ENCODE peak calls at places on chromosomes 1 and 21, in four cellular contexts. J is GM12878, F is K562, L is H1. E is an unnamed sample.

GRCh38 chr1:55623339-55623738 is 408.2 kb upstream of the USP24 start:
- DNase-seq in F (no peak), J (no peak), L (no peak), E (no peak)

GRCh38 chr1:110336300-110337039 is 2.7 kb upstream of the RBM15 start:
- DNase-seq in L (no peak), F (no peak), J (no peak), E (no peak)

GRCh38 chr1:20834780-20835179 is 47.7 kb upstream of the HP1BP3 start:
- DNase-seq in J (no peak), F (no peak), L (no peak), E (no peak)

GRCh38 chr1:227954163-227954850 is 6.6 kb upstream of the WNT9A start:
- DNase-seq in F (no peak), L (no peak), J (no peak), E (no peak)

GRCh38 chr1:89605692-89606091 is 27.2 kb upstream of the LRRC8C start:
- DNase-seq in J (no peak), L (no peak), F (no peak), E (no peak)

GRCh38 chr1:84758968-84759491 is 68.8 kb upstream of the SSX2IP start:
- DNase-seq in J (no peak), F (no peak), L (no peak), E (no peak)

GRCh38 chr1:31626451-31627202 is 9.1 kb downstream of the HCRTR1 start:
- DNase-seq in F (peak), L (no peak), J (no peak), E (no peak)

GRCh38 chr1:46642091-46642680 is 25.6 kb upstream of the MOB3C start:
- DNase-seq in J (no peak), L (no peak), F (no peak), E (no peak)

GRCh38 chr1:34928865-34929496 is 469 bp downstream of the DLGAP3 start:
- DNase-seq in F (peak), L (no peak), J (no peak), E (no peak)

GRCh38 chr1:212769372-212770167 is 22.0 kb downstream of the NSL1 start:
- DNase-seq in J (no peak), L (no peak), F (no peak), E (peak)

GRCh38 chr1:56060901-56061300 is 518.5 kb downstream of the PLPP3 start:
- DNase-seq in F (no peak), L (no peak), J (no peak), E (no peak)

GRCh38 chr21:44391345-44392091 is 38.1 kb downstream of the TRPM2 start:
- DNase-seq in F (no peak), J (no peak), L (no peak), E (no peak)

GRCh38 chr21:29506947-29507346 is 208.2 kb downstream of the BACH1 start:
- DNase-seq in J (no peak), F (no peak), L (no peak), E (no peak)

GRCh38 chr1:243798726-243799125 is 51.3 kb downstream of the AKT3 start:
- DNase-seq in L (no peak), J (no peak), F (no peak), E (peak)

GRCh38 chr1:233135833-233136232 is 159.7 kb downstream of the PCNX2 start:
- DNase-seq in F (no peak), J (no peak), L (no peak), E (peak)

GRCh38 chr1:58922302-58923089 is 138.6 kb upstream of the JUN start:
- DNase-seq in J (peak), F (no peak), L (no peak), E (no peak)

GRCh38 chr1:29687601-29688244 is 451.4 kb downstream of the PTPRU start:
- DNase-seq in J (no peak), F (no peak), L (no peak), E (no peak)

GRCh38 chr1:156581661-156582387 is 2.3 kb downstream of the TTC24 start:
- DNase-seq in L (no peak), J (no peak), F (no peak), E (no peak)

GRCh38 chr1:32122141-32122540 is 14.3 kb downstream of the KPNA6 start:
- DNase-seq in F (no peak), J (no peak), L (no peak), E (no peak)

GRCh38 chr1:171583581-171584194 is 38.4 kb upstream of the MYOCOS start:
- DNase-seq in J (no peak), F (no peak), L (no peak), E (no peak)

GRCh38 chr1:69651656-69652055 is 83.9 kb downstream of the LRRC7 start:
- DNase-seq in L (no peak), F (no peak), J (no peak), E (no peak)

GRCh38 chr1:198465201-198466144 is 75.0 kb downstream of the ATP6V1G3 start:
- DNase-seq in J (no peak), F (no peak), L (no peak), E (peak)

GRCh38 chr1:55311057-55311631 is 96.0 kb upstream of the USP24 start:
- DNase-seq in L (no peak), F (no peak), J (no peak), E (peak)

GRCh38 chr1:43381609-43382008 is 8.0 kb downstream of the MED8 start:
- DNase-seq in L (no peak), F (no peak), J (no peak), E (no peak)

GRCh38 chr1:20370628-20371200 is 80.0 kb downstream of the VWA5B1 start:
- DNase-seq in F (peak), L (no peak), J (no peak), E (no peak)

GRCh38 chr21:15659768-15660423 is 69.9 kb upstream of the USP25 start:
- DNase-seq in L (no peak), F (no peak), J (no peak), E (peak)

GRCh38 chr1:246921481-246921880 is 10.3 kb downstream of the AHCTF1 start:
- DNase-seq in F (no peak), L (no peak), J (no peak), E (no peak)

GRCh38 chr1:42479621-42480020 is 16.5 kb downstream of the CCDC30 start:
- DNase-seq in L (no peak), F (no peak), J (no peak), E (peak)

GRCh38 chr1:234976880-234977680 is 151.6 kb downstream of the TOMM20 start:
- DNase-seq in J (no peak), F (no peak), L (no peak), E (no peak)

GRCh38 chr1:238960071-238960470 is 426.3 kb upstream of the CHRM3 start:
- DNase-seq in J (no peak), L (no peak), F (no peak), E (no peak)

DNA sequence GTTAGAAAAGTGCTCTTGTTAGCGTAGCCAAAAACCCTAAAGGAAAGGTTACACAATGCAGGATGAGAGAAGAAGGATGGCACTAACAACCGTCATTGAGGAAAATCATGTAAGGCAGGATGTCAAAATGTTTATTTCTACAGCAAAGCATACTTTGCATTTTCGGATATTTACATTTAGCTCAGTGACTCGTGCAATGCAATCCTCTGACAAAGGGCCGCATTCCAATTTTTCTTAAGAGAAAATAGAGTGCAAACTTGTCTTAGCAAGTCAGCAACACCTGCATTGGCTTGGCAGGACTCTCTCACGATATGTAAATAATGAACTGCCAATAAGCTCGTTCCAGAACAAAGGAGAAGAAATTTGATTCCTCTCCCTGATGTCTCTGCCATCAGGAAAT is 33.3 kb downstream of the TIAM1 start:
- DNase-seq in F (no peak), L (no peak), J (no peak), E (no peak)
- TF ChIP-seq CHD2 in F (no peak), L (no peak), J (no peak), E (no peak)

GRCh38 chr1:240093120-240093961 is 1.7 kb downstream of the FMN2 start:
- DNase-seq in F (no peak), J (no peak), L (peak), E (peak)

GRCh38 chr1:240091201-240091600 is 482 bp upstream of the FMN2 start:
- DNase-seq in J (no peak), L (no peak), F (no peak), E (no peak)

GRCh38 chr1:240092301-240093119 is 827 bp downstream of the FMN2 start:
- DNase-seq in F (no peak), J (no peak), L (peak), E (peak)

GRCh38 chr1:240094043-240094722 is 2.5 kb downstream of the FMN2 start:
- DNase-seq in L (no peak), J (no peak), F (no peak), E (no peak)

GRCh38 chr1:240091614-240092300 is at the start of gene FMN2:
- DNase-seq in F (no peak), J (no peak), L (peak), E (peak)
- TF ChIP-seq CHD2 in F (no peak), J (no peak), L (no peak), E (no peak)

GRCh38 chr1:47684964-47685762 is 247.3 kb downstream of the FOXD2 start:
- DNase-seq in F (no peak), L (peak), J (no peak), E (no peak)
- TF ChIP-seq CHD2 in F (no peak), L (no peak), J (no peak), E (no peak)

DNA sequence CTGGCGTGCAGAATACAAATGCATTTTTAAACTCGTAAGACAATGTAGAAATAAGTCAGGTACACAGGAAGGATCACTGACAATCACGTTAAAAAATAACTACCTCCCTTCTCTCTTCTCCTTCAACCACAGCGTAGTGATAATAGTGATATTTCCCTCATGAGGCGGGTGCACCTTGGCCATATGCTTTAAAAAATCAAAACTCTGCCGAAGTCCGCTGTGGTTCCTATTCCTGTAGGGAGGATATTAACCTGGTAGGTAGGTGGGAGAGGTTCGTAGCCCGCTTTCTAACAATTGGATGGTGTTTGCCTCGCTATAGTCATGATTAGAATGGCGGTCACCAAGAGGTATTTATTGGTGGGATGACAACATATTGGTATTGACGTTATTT is 732 bp downstream of the GREM2 start:
- DNase-seq in F (no peak), J (no peak), L (no peak), E (no peak)
- TF ChIP-seq CHD2 in F (no peak), J (no peak), L (no peak), E (no peak)

DNA sequence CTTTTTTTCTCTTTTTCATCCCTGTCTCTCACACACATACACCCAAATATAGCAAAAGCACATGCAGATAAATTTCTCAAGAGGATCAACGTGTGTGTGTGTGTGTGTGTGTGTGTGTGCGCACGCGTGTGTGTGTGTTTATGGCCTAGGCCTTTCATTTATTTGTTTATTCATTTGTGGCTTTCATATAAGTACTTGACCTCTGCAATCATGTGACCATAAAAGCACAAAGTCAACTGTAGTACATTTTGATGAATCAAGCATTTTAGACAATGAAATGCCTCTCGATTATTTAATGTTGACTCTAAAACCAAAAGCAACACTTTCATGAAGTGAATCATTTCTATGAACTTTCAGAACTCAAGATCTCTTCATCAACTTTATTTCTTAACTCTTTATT is 194.1 kb upstream of the ADGRL2 start:
- DNase-seq in J (no peak), F (no peak), L (no peak), E (no peak)
- TF ChIP-seq CHD2 in J (no peak), F (no peak), L (no peak), E (no peak)

GRCh38 chr1:203665986-203666385 is 39.4 kb downstream of the ATP2B4 start:
- DNase-seq in J (no peak), L (no peak), F (no peak), E (no peak)
- TF ChIP-seq CHD2 in J (no peak), L (no peak), F (no peak), E (no peak)